ENCODE peak calls at places on chromosomes 11 and 22, in nine cellular contexts. One of them, this sample, is unnamed.
A peak's percentile ranks its signal among the peaks of the same experiment; 100 is the strongest.

GRCh38 chr22:23128269-23129108 is 13.3 kb downstream of the RSPH14 start:
- DNase-seq in endothelial cell: peak; percentile 87
- DNase-seq in stimulated activated CD8-positive, alpha-beta memory T cell treated with anti-CD3 and anti-CD28 coated beads, Interleukin-15, amount 100 ng/mL, for 4 hours: peak; percentile 52
- DNase-seq in iris pigment epithelial cell: peak; percentile 81
- DNase-seq in chondrocyte: peak; percentile 83
- DNase-seq in NCI-H1105: no peak
- DNase-seq in activated gamma-delta T cell treated with Interleukin-2 at 50 U/mL for 16 hours: peak; percentile 77
- DNase-seq in mucosa of descending colon: peak; percentile 81
- DNase-seq in brain microvascular endothelial cell: peak; percentile 70
- DNase-seq in this sample: peak; percentile 33

GRCh38 chr11:113504071-113504470 is 28.9 kb upstream of the DRD2 start:
- DNase-seq in chondrocyte: no peak
- DNase-seq in NCI-H1105: no peak
- DNase-seq in iris pigment epithelial cell: no peak
- DNase-seq in stimulated activated CD8-positive, alpha-beta memory T cell treated with anti-CD3 and anti-CD28 coated beads, Interleukin-15, amount 100 ng/mL, for 4 hours: no peak
- DNase-seq in endothelial cell: no peak
- DNase-seq in mucosa of descending colon: no peak
- DNase-seq in brain microvascular endothelial cell: no peak
- DNase-seq in activated gamma-delta T cell treated with Interleukin-2 at 50 U/mL for 16 hours: no peak
- DNase-seq in this sample: no peak

GRCh38 chr22:24153353-24153752 is 27.9 kb upstream of the SUSD2 start:
- DNase-seq in NCI-H1105: no peak
- DNase-seq in stimulated activated CD8-positive, alpha-beta memory T cell treated with anti-CD3 and anti-CD28 coated beads, Interleukin-15, amount 100 ng/mL, for 4 hours: no peak
- DNase-seq in mucosa of descending colon: peak; percentile 33
- DNase-seq in activated gamma-delta T cell treated with Interleukin-2 at 50 U/mL for 16 hours: peak; percentile 65
- DNase-seq in brain microvascular endothelial cell: peak; percentile 31
- DNase-seq in chondrocyte: no peak
- DNase-seq in endothelial cell: no peak
- DNase-seq in iris pigment epithelial cell: peak; percentile 47
- DNase-seq in this sample: no peak

GRCh38 chr11:64298966-64299846 is 952 bp upstream of the CATSPERZ start:
- DNase-seq in activated gamma-delta T cell treated with Interleukin-2 at 50 U/mL for 16 hours: no peak
- DNase-seq in NCI-H1105: no peak
- DNase-seq in stimulated activated CD8-positive, alpha-beta memory T cell treated with anti-CD3 and anti-CD28 coated beads, Interleukin-15, amount 100 ng/mL, for 4 hours: no peak
- DNase-seq in brain microvascular endothelial cell: no peak
- DNase-seq in chondrocyte: no peak
- DNase-seq in iris pigment epithelial cell: no peak
- DNase-seq in mucosa of descending colon: no peak
- DNase-seq in endothelial cell: no peak
- DNase-seq in this sample: peak; percentile 33

GRCh38 chr11:68947151-68947550 is 33.6 kb downstream of the MRGPRD start:
- DNase-seq in activated gamma-delta T cell treated with Interleukin-2 at 50 U/mL for 16 hours: no peak
- DNase-seq in brain microvascular endothelial cell: no peak
- DNase-seq in stimulated activated CD8-positive, alpha-beta memory T cell treated with anti-CD3 and anti-CD28 coated beads, Interleukin-15, amount 100 ng/mL, for 4 hours: no peak
- DNase-seq in endothelial cell: no peak
- DNase-seq in chondrocyte: no peak
- DNase-seq in iris pigment epithelial cell: no peak
- DNase-seq in NCI-H1105: no peak
- DNase-seq in mucosa of descending colon: no peak
- DNase-seq in this sample: no peak

GRCh38 chr11:134024420-134025085 is 44.3 kb upstream of the JAM3 start:
- DNase-seq in iris pigment epithelial cell: peak; percentile 14
- DNase-seq in stimulated activated CD8-positive, alpha-beta memory T cell treated with anti-CD3 and anti-CD28 coated beads, Interleukin-15, amount 100 ng/mL, for 4 hours: no peak
- DNase-seq in activated gamma-delta T cell treated with Interleukin-2 at 50 U/mL for 16 hours: no peak
- DNase-seq in endothelial cell: no peak
- DNase-seq in NCI-H1105: no peak
- DNase-seq in chondrocyte: no peak
- DNase-seq in mucosa of descending colon: no peak
- DNase-seq in brain microvascular endothelial cell: no peak
- DNase-seq in this sample: peak; percentile 85

GRCh38 chr11:133467686-133468085 is 64.6 kb downstream of the OPCML start:
- DNase-seq in endothelial cell: no peak
- DNase-seq in NCI-H1105: no peak
- DNase-seq in chondrocyte: no peak
- DNase-seq in iris pigment epithelial cell: no peak
- DNase-seq in mucosa of descending colon: no peak
- DNase-seq in brain microvascular endothelial cell: no peak
- DNase-seq in activated gamma-delta T cell treated with Interleukin-2 at 50 U/mL for 16 hours: no peak
- DNase-seq in stimulated activated CD8-positive, alpha-beta memory T cell treated with anti-CD3 and anti-CD28 coated beads, Interleukin-15, amount 100 ng/mL, for 4 hours: no peak
- DNase-seq in this sample: no peak

GRCh38 chr11:128814856-128815705 is 52.0 kb downstream of the KCNJ1 start:
- DNase-seq in activated gamma-delta T cell treated with Interleukin-2 at 50 U/mL for 16 hours: no peak
- DNase-seq in chondrocyte: no peak
- DNase-seq in iris pigment epithelial cell: peak; percentile 92
- DNase-seq in brain microvascular endothelial cell: peak; percentile 76
- DNase-seq in endothelial cell: peak; percentile 43
- DNase-seq in stimulated activated CD8-positive, alpha-beta memory T cell treated with anti-CD3 and anti-CD28 coated beads, Interleukin-15, amount 100 ng/mL, for 4 hours: no peak
- DNase-seq in mucosa of descending colon: peak; percentile 21
- DNase-seq in NCI-H1105: no peak
- DNase-seq in this sample: peak; percentile 79

GRCh38 chr11:118649941-118650340 is 29.5 kb downstream of the TREH start:
- DNase-seq in iris pigment epithelial cell: no peak
- DNase-seq in NCI-H1105: no peak
- DNase-seq in stimulated activated CD8-positive, alpha-beta memory T cell treated with anti-CD3 and anti-CD28 coated beads, Interleukin-15, amount 100 ng/mL, for 4 hours: no peak
- DNase-seq in mucosa of descending colon: no peak
- DNase-seq in brain microvascular endothelial cell: no peak
- DNase-seq in chondrocyte: no peak
- DNase-seq in endothelial cell: no peak
- DNase-seq in activated gamma-delta T cell treated with Interleukin-2 at 50 U/mL for 16 hours: no peak
- DNase-seq in this sample: no peak

GRCh38 chr11:125998267-125998666 is 52.4 kb downstream of the VSIG10L2 start:
- DNase-seq in NCI-H1105: no peak
- DNase-seq in activated gamma-delta T cell treated with Interleukin-2 at 50 U/mL for 16 hours: no peak
- DNase-seq in brain microvascular endothelial cell: no peak
- DNase-seq in mucosa of descending colon: no peak
- DNase-seq in endothelial cell: no peak
- DNase-seq in iris pigment epithelial cell: no peak
- DNase-seq in chondrocyte: no peak
- DNase-seq in stimulated activated CD8-positive, alpha-beta memory T cell treated with anti-CD3 and anti-CD28 coated beads, Interleukin-15, amount 100 ng/mL, for 4 hours: no peak
- DNase-seq in this sample: no peak

GRCh38 chr11:64164392-64165312 is 1.3 kb downstream of the MACROD1 start:
- DNase-seq in brain microvascular endothelial cell: no peak
- DNase-seq in NCI-H1105: no peak
- DNase-seq in chondrocyte: no peak
- DNase-seq in mucosa of descending colon: peak; percentile 50
- DNase-seq in iris pigment epithelial cell: no peak
- DNase-seq in endothelial cell: no peak
- DNase-seq in activated gamma-delta T cell treated with Interleukin-2 at 50 U/mL for 16 hours: no peak
- DNase-seq in stimulated activated CD8-positive, alpha-beta memory T cell treated with anti-CD3 and anti-CD28 coated beads, Interleukin-15, amount 100 ng/mL, for 4 hours: no peak
- DNase-seq in this sample: peak; percentile 28

GRCh38 chr22:28956506-28956905 is 73.1 kb downstream of the ZNRF3 start:
- DNase-seq in NCI-H1105: no peak
- DNase-seq in endothelial cell: no peak
- DNase-seq in mucosa of descending colon: no peak
- DNase-seq in iris pigment epithelial cell: no peak
- DNase-seq in chondrocyte: no peak
- DNase-seq in brain microvascular endothelial cell: no peak
- DNase-seq in stimulated activated CD8-positive, alpha-beta memory T cell treated with anti-CD3 and anti-CD28 coated beads, Interleukin-15, amount 100 ng/mL, for 4 hours: no peak
- DNase-seq in activated gamma-delta T cell treated with Interleukin-2 at 50 U/mL for 16 hours: no peak
- DNase-seq in this sample: no peak

GRCh38 chr22:38350444-38351359 is 33.5 kb upstream of the CSNK1E start:
- DNase-seq in endothelial cell: no peak
- DNase-seq in stimulated activated CD8-positive, alpha-beta memory T cell treated with anti-CD3 and anti-CD28 coated beads, Interleukin-15, amount 100 ng/mL, for 4 hours: no peak
- DNase-seq in NCI-H1105: no peak
- DNase-seq in activated gamma-delta T cell treated with Interleukin-2 at 50 U/mL for 16 hours: no peak
- DNase-seq in mucosa of descending colon: no peak
- DNase-seq in chondrocyte: peak; percentile 60
- DNase-seq in iris pigment epithelial cell: no peak
- DNase-seq in brain microvascular endothelial cell: no peak
- DNase-seq in this sample: no peak

GRCh38 chr22:38348751-38349496 is 31.7 kb upstream of the CSNK1E start:
- DNase-seq in endothelial cell: no peak
- DNase-seq in stimulated activated CD8-positive, alpha-beta memory T cell treated with anti-CD3 and anti-CD28 coated beads, Interleukin-15, amount 100 ng/mL, for 4 hours: no peak
- DNase-seq in chondrocyte: peak; percentile 63
- DNase-seq in mucosa of descending colon: no peak
- DNase-seq in activated gamma-delta T cell treated with Interleukin-2 at 50 U/mL for 16 hours: no peak
- DNase-seq in NCI-H1105: no peak
- DNase-seq in brain microvascular endothelial cell: no peak
- DNase-seq in iris pigment epithelial cell: no peak
- DNase-seq in this sample: no peak

GRCh38 chr11:106988151-106988806 is 30.0 kb downstream of the GUCY1A2 start:
- DNase-seq in activated gamma-delta T cell treated with Interleukin-2 at 50 U/mL for 16 hours: no peak
- DNase-seq in chondrocyte: no peak
- DNase-seq in NCI-H1105: no peak
- DNase-seq in endothelial cell: no peak
- DNase-seq in brain microvascular endothelial cell: peak; percentile 29
- DNase-seq in iris pigment epithelial cell: peak; percentile 79
- DNase-seq in stimulated activated CD8-positive, alpha-beta memory T cell treated with anti-CD3 and anti-CD28 coated beads, Interleukin-15, amount 100 ng/mL, for 4 hours: no peak
- DNase-seq in mucosa of descending colon: no peak
- DNase-seq in this sample: peak; percentile 28

GRCh38 chr11:103924166-103925013 is 112.0 kb upstream of the DDI1 start:
- DNase-seq in activated gamma-delta T cell treated with Interleukin-2 at 50 U/mL for 16 hours: no peak
- DNase-seq in brain microvascular endothelial cell: no peak
- DNase-seq in stimulated activated CD8-positive, alpha-beta memory T cell treated with anti-CD3 and anti-CD28 coated beads, Interleukin-15, amount 100 ng/mL, for 4 hours: no peak
- DNase-seq in endothelial cell: no peak
- DNase-seq in chondrocyte: no peak
- DNase-seq in NCI-H1105: no peak
- DNase-seq in iris pigment epithelial cell: peak; percentile 60
- DNase-seq in mucosa of descending colon: no peak
- DNase-seq in this sample: no peak

GRCh38 chr11:97574976-97575665 is 1185.3 kb downstream of the JRKL start:
- DNase-seq in activated gamma-delta T cell treated with Interleukin-2 at 50 U/mL for 16 hours: no peak
- DNase-seq in stimulated activated CD8-positive, alpha-beta memory T cell treated with anti-CD3 and anti-CD28 coated beads, Interleukin-15, amount 100 ng/mL, for 4 hours: no peak
- DNase-seq in chondrocyte: no peak
- DNase-seq in brain microvascular endothelial cell: no peak
- DNase-seq in mucosa of descending colon: no peak
- DNase-seq in endothelial cell: no peak
- DNase-seq in iris pigment epithelial cell: peak; percentile 1
- DNase-seq in NCI-H1105: no peak
- DNase-seq in this sample: no peak

GRCh38 chr11:104813532-104813931 is 84.7 kb downstream of the CASP12 start:
- DNase-seq in brain microvascular endothelial cell: no peak
- DNase-seq in iris pigment epithelial cell: no peak
- DNase-seq in NCI-H1105: no peak
- DNase-seq in chondrocyte: no peak
- DNase-seq in mucosa of descending colon: no peak
- DNase-seq in stimulated activated CD8-positive, alpha-beta memory T cell treated with anti-CD3 and anti-CD28 coated beads, Interleukin-15, amount 100 ng/mL, for 4 hours: no peak
- DNase-seq in activated gamma-delta T cell treated with Interleukin-2 at 50 U/mL for 16 hours: no peak
- DNase-seq in endothelial cell: no peak
- DNase-seq in this sample: no peak

GRCh38 chr11:44993971-44994705 is 43.5 kb upstream of the TP53I11 start:
- DNase-seq in activated gamma-delta T cell treated with Interleukin-2 at 50 U/mL for 16 hours: no peak
- DNase-seq in chondrocyte: no peak
- DNase-seq in brain microvascular endothelial cell: no peak
- DNase-seq in iris pigment epithelial cell: no peak
- DNase-seq in stimulated activated CD8-positive, alpha-beta memory T cell treated with anti-CD3 and anti-CD28 coated beads, Interleukin-15, amount 100 ng/mL, for 4 hours: no peak
- DNase-seq in endothelial cell: no peak
- DNase-seq in NCI-H1105: no peak
- DNase-seq in mucosa of descending colon: no peak
- DNase-seq in this sample: no peak

GRCh38 chr11:32427935-32428664 is 7.2 kb downstream of the WT1 start:
- DNase-seq in chondrocyte: no peak
- DNase-seq in brain microvascular endothelial cell: no peak
- DNase-seq in NCI-H1105: no peak
- DNase-seq in activated gamma-delta T cell treated with Interleukin-2 at 50 U/mL for 16 hours: no peak
- DNase-seq in endothelial cell: peak; percentile 7
- DNase-seq in mucosa of descending colon: no peak
- DNase-seq in stimulated activated CD8-positive, alpha-beta memory T cell treated with anti-CD3 and anti-CD28 coated beads, Interleukin-15, amount 100 ng/mL, for 4 hours: no peak
- DNase-seq in iris pigment epithelial cell: no peak
- DNase-seq in this sample: no peak

GRCh38 chr11:117384045-117384444 is 56.4 kb downstream of the CEP164 start:
- DNase-seq in activated gamma-delta T cell treated with Interleukin-2 at 50 U/mL for 16 hours: no peak
- DNase-seq in NCI-H1105: no peak
- DNase-seq in iris pigment epithelial cell: peak; percentile 95
- DNase-seq in chondrocyte: no peak
- DNase-seq in mucosa of descending colon: no peak
- DNase-seq in endothelial cell: no peak
- DNase-seq in brain microvascular endothelial cell: peak; percentile 79
- DNase-seq in stimulated activated CD8-positive, alpha-beta memory T cell treated with anti-CD3 and anti-CD28 coated beads, Interleukin-15, amount 100 ng/mL, for 4 hours: no peak
- DNase-seq in this sample: peak; percentile 57

GRCh38 chr11:72241290-72241781 is 2.6 kb downstream of the PHOX2A start:
- DNase-seq in chondrocyte: peak; percentile 81
- DNase-seq in activated gamma-delta T cell treated with Interleukin-2 at 50 U/mL for 16 hours: no peak
- DNase-seq in brain microvascular endothelial cell: no peak
- DNase-seq in NCI-H1105: no peak
- DNase-seq in stimulated activated CD8-positive, alpha-beta memory T cell treated with anti-CD3 and anti-CD28 coated beads, Interleukin-15, amount 100 ng/mL, for 4 hours: no peak
- DNase-seq in iris pigment epithelial cell: no peak
- DNase-seq in mucosa of descending colon: no peak
- DNase-seq in endothelial cell: no peak
- DNase-seq in this sample: no peak

GRCh38 chr11:12377106-12377823 is at the start of gene PARVA:
- DNase-seq in mucosa of descending colon: peak; percentile 67
- DNase-seq in brain microvascular endothelial cell: peak; percentile 57
- DNase-seq in NCI-H1105: peak; percentile 38
- DNase-seq in activated gamma-delta T cell treated with Interleukin-2 at 50 U/mL for 16 hours: no peak
- DNase-seq in chondrocyte: no peak
- DNase-seq in endothelial cell: peak; percentile 79
- DNase-seq in stimulated activated CD8-positive, alpha-beta memory T cell treated with anti-CD3 and anti-CD28 coated beads, Interleukin-15, amount 100 ng/mL, for 4 hours: no peak
- DNase-seq in iris pigment epithelial cell: peak; percentile 79
- DNase-seq in this sample: peak; percentile 86

GRCh38 chr11:65894034-65894591 is 3.6 kb downstream of the CCDC85B start:
- DNase-seq in brain microvascular endothelial cell: no peak
- DNase-seq in NCI-H1105: no peak
- DNase-seq in mucosa of descending colon: no peak
- DNase-seq in chondrocyte: peak; percentile 88
- DNase-seq in stimulated activated CD8-positive, alpha-beta memory T cell treated with anti-CD3 and anti-CD28 coated beads, Interleukin-15, amount 100 ng/mL, for 4 hours: no peak
- DNase-seq in endothelial cell: no peak
- DNase-seq in iris pigment epithelial cell: no peak
- DNase-seq in activated gamma-delta T cell treated with Interleukin-2 at 50 U/mL for 16 hours: peak; percentile 43
- DNase-seq in this sample: no peak

GRCh38 chr11:130585545-130585944 is 137.1 kb downstream of the ADAMTS15 start:
- DNase-seq in mucosa of descending colon: no peak
- DNase-seq in endothelial cell: no peak
- DNase-seq in NCI-H1105: no peak
- DNase-seq in activated gamma-delta T cell treated with Interleukin-2 at 50 U/mL for 16 hours: no peak
- DNase-seq in iris pigment epithelial cell: no peak
- DNase-seq in chondrocyte: no peak
- DNase-seq in stimulated activated CD8-positive, alpha-beta memory T cell treated with anti-CD3 and anti-CD28 coated beads, Interleukin-15, amount 100 ng/mL, for 4 hours: no peak
- DNase-seq in brain microvascular endothelial cell: peak; percentile 18
- DNase-seq in this sample: peak; percentile 24

GRCh38 chr22:19036523-19037273 is 85.5 kb downstream of the DGCR2 start:
- DNase-seq in endothelial cell: no peak
- DNase-seq in activated gamma-delta T cell treated with Interleukin-2 at 50 U/mL for 16 hours: no peak
- DNase-seq in chondrocyte: no peak
- DNase-seq in iris pigment epithelial cell: peak; percentile 13
- DNase-seq in stimulated activated CD8-positive, alpha-beta memory T cell treated with anti-CD3 and anti-CD28 coated beads, Interleukin-15, amount 100 ng/mL, for 4 hours: no peak
- DNase-seq in brain microvascular endothelial cell: no peak
- DNase-seq in NCI-H1105: no peak
- DNase-seq in mucosa of descending colon: no peak
- DNase-seq in this sample: no peak

This sample was measured in RPMI7951.